ENCODE peak calls at places on chromosomes 2 and 18, in five cellular contexts. A is upper lobe of right lung; S is ACHN; T is activated naive CD8-positive, alpha-beta T cell treated with anti-CD3 and anti-CD28 coated beads, Interleukin-2, amount 50 U/mL, for 24 hours; Z is uterus. W is an unnamed sample.

GRCh38 chr18:71189581-71189980 is 900.7 kb downstream of the SOCS6 start:
- DNase-seq in A (no peak), T (no peak), Z (no peak), S (no peak), W (no peak)

GRCh38 chr18:10755855-10756254 is 230.0 kb downstream of the NAPG start:
- DNase-seq in T (no peak), Z (no peak), S (no peak), A (no peak), W (no peak)

GRCh38 chr2:191637182-191638078 is 40.5 kb upstream of the NABP1 start:
- DNase-seq in Z (no peak), A (no peak), S (peak), T (no peak), W (peak)

GRCh38 chr18:36572135-36572856 is 256.5 kb downstream of the TPGS2 start:
- DNase-seq in T (peak), A (no peak), S (peak), Z (no peak), W (peak)

GRCh38 chr2:159589286-159589685 is 27.1 kb downstream of the BAZ2B start:
- DNase-seq in Z (no peak), S (no peak), A (no peak), T (no peak), W (no peak)

GRCh38 chr2:234528410-234529150 is 31.7 kb upstream of the ARL4C start:
- DNase-seq in Z (no peak), A (no peak), S (no peak), T (no peak), W (no peak)

GRCh38 chr2:66301767-66302140 is 133.2 kb upstream of the MEIS1 start:
- DNase-seq in T (no peak), S (no peak), A (no peak), Z (no peak), W (no peak)

GRCh38 chr18:49555641-49556040 is 6.2 kb upstream of the LIPG start:
- DNase-seq in A (no peak), S (no peak), T (no peak), Z (no peak), W (no peak)

GRCh38 chr2:236336575-236337464 is 72.6 kb upstream of the ASB18 start:
- DNase-seq in T (no peak), S (no peak), Z (no peak), A (no peak), W (no peak)

GRCh38 chr2:206573793-206574192 is 68.5 kb upstream of the FAM237A start:
- DNase-seq in Z (no peak), A (no peak), T (no peak), S (no peak), W (no peak)

GRCh38 chr2:36493221-36493620 is 104.7 kb downstream of the FEZ2 start:
- DNase-seq in T (no peak), S (no peak), A (no peak), Z (no peak), W (no peak)

GRCh38 chr2:227623225-227623624 is 5.9 kb downstream of the SCYGR4 start:
- DNase-seq in Z (no peak), S (peak), T (no peak), A (no peak), W (peak)

GRCh38 chr2:23207871-23208270 is 177.1 kb upstream of the KLHL29 start:
- DNase-seq in Z (no peak), T (no peak), S (peak), A (no peak), W (no peak)

GRCh38 chr2:28643324-28643723 is 108.3 kb upstream of the PPP1CB start:
- DNase-seq in Z (peak), S (no peak), A (no peak), T (no peak), W (no peak)

GRCh38 chr2:10668402-10669012 is 21.3 kb downstream of the NOL10 start:
- DNase-seq in T (no peak), A (no peak), S (peak), Z (no peak), W (peak)

GRCh38 chr2:229273384-229274338 is 2.6 kb upstream of the PID1 start:
- DNase-seq in T (no peak), Z (peak), A (peak), S (peak), W (peak)

GRCh38 chr2:113309655-113310387 is 31.1 kb upstream of the PAX8 start:
- DNase-seq in A (no peak), T (no peak), S (no peak), Z (no peak), W (no peak)

GRCh38 chr2:79223539-79223938 is 64.0 kb upstream of the REG3A start:
- DNase-seq in T (no peak), Z (no peak), A (no peak), S (no peak), W (no peak)

GRCh38 chr2:4354164-4354563 is 650.8 kb downstream of the DCDC2C start:
- DNase-seq in T (no peak), S (no peak), Z (no peak), A (no peak), W (no peak)

GRCh38 chr2:85758361-85759256 is 4.8 kb downstream of the ATOH8 start:
- DNase-seq in Z (no peak), S (no peak), A (no peak), T (no peak), W (no peak)

GRCh38 chr2:200578778-200579177 is 7.0 kb upstream of the AOX1 start:
- DNase-seq in A (no peak), S (peak), Z (no peak), T (no peak), W (peak)

GRCh38 chr2:106144621-106145331 is 49.3 kb downstream of the UXS1 start:
- DNase-seq in A (no peak), Z (no peak), T (no peak), S (no peak), W (no peak)

GRCh38 chr2:112006076-112006410 is 49.0 kb upstream of the TMEM87B start:
- DNase-seq in T (no peak), A (no peak), S (no peak), Z (no peak), W (no peak)

GRCh38 chr2:25314514-25315315 is 27.0 kb downstream of the DNMT3A start:
- DNase-seq in T (peak), Z (peak), S (no peak), A (peak), W (no peak)

GRCh38 chr2:96554293-96555145 is 18.0 kb downstream of the ARID5A start:
- DNase-seq in S (peak), T (peak), A (peak), Z (peak), W (peak)

GRCh38 chr2:73984203-73984921 is at the start of gene TET3:
- DNase-seq in A (peak), T (peak), Z (peak), S (peak), W (peak)

GRCh38 chr2:234999740-235000425 is 48.1 kb downstream of the SH3BP4 start:
- DNase-seq in Z (no peak), A (no peak), S (no peak), T (no peak), W (no peak)

GRCh38 chr2:168952424-168952823 is 51.3 kb downstream of the G6PC2 start:
- DNase-seq in T (no peak), S (no peak), Z (no peak), A (no peak), W (no peak)

GRCh38 chr2:38475567-38475881 is 98.5 kb upstream of the ATL2 start:
- DNase-seq in T (no peak), S (no peak), A (no peak), Z (no peak), W (no peak)